ENCODE peak calls at places on chromosomes 16 and 17, in five cellular contexts. H, A, T, C and N are unnamed samples.

GRCh38 chr17:75689441-75689873 is 22.3 kb downstream of the SAP30BP start:
- DNase-seq in H (no peak), A (no peak), T (no peak), C (peak), N (no peak)

GRCh38 chr16:84554627-84555328 is 50.3 kb upstream of the MEAK7 start:
- DNase-seq in H (no peak), A (no peak), T (no peak), C (no peak), N (no peak)

GRCh38 chr17:17506181-17506741 is 10.1 kb upstream of the RASD1 start:
- DNase-seq in H (no peak), A (no peak), T (no peak), C (no peak), N (no peak)

GRCh38 chr17:80826955-80827645 is 164.5 kb upstream of the CHMP6 start:
- DNase-seq in H (peak), A (peak), T (peak), C (peak), N (no peak)

GRCh38 chr16:84844561-84845495 is 25.0 kb downstream of the CRISPLD2 start:
- DNase-seq in H (no peak), A (no peak), T (no peak), C (no peak), N (no peak)

GRCh38 chr17:66787914-66788313 is 47.0 kb upstream of the CACNG5 start:
- DNase-seq in H (no peak), A (no peak), T (no peak), C (no peak), N (no peak)

GRCh38 chr17:7440823-7441174 is 1.5 kb downstream of the FGF11 start:
- DNase-seq in H (no peak), A (no peak), T (no peak), C (peak), N (no peak)

GRCh38 chr16:63461248-63461841 is 1425.1 kb upstream of the CDH8 start:
- DNase-seq in H (peak), A (peak), T (no peak), C (peak), N (peak)

GRCh38 chr17:76714822-76715461 is 4.2 kb upstream of the MXRA7 start:
- DNase-seq in H (peak), A (peak), T (no peak), C (peak), N (peak)

GRCh38 chr17:77146882-77147281 is 6.1 kb downstream of the SEC14L1 start:
- DNase-seq in H (no peak), A (no peak), T (no peak), C (peak), N (peak)

GRCh38 chr16:9256196-9256595 is 164.8 kb downstream of the HAPSTR1 start:
- DNase-seq in H (no peak), A (no peak), T (no peak), C (peak), N (peak)

GRCh38 chr17:38455288-38455915 is 27.1 kb downstream of the ARHGAP23 start:
- DNase-seq in H (no peak), A (no peak), T (no peak), C (no peak), N (no peak)

GRCh38 chr17:76469076-76469990 is 1.9 kb downstream of the AANAT start:
- DNase-seq in H (no peak), A (no peak), T (no peak), C (no peak), N (no peak)

GRCh38 chr16:6827272-6827671 is 505.4 kb upstream of the RBFOX1 start:
- DNase-seq in H (no peak), A (no peak), T (no peak), C (no peak), N (no peak)

GRCh38 chr17:17526369-17526768 is 30.2 kb upstream of the RASD1 start:
- DNase-seq in H (no peak), A (no peak), T (no peak), C (peak), N (no peak)

GRCh38 chr17:40113961-40114272 is 7.9 kb upstream of the MSL1 start:
- DNase-seq in H (peak), A (peak), T (no peak), C (no peak), N (no peak)

GRCh38 chr17:1764274-1764673 is 2.4 kb downstream of the SERPINF1 start:
- DNase-seq in H (peak), A (peak), T (peak), C (peak), N (no peak)

GRCh38 chr17:61007980-61008379 is 330.3 kb downstream of the BCAS3 start:
- DNase-seq in H (no peak), A (no peak), T (no peak), C (peak), N (no peak)

GRCh38 chr17:13337864-13338371 is 263.8 kb downstream of the HS3ST3A1 start:
- DNase-seq in H (peak), A (peak), T (peak), C (peak), N (peak)

GRCh38 chr17:62778990-62779681 is 29.0 kb downstream of the MARCHF10 start:
- DNase-seq in H (peak), A (peak), T (peak), C (peak), N (no peak)

GRCh38 chr17:41354538-41354937 is 3.9 kb upstream of the KRT33A start:
- DNase-seq in H (no peak), A (no peak), T (no peak), C (no peak), N (no peak)

GRCh38 chr17:66304304-66305174 is 2.1 kb downstream of the PRKCA start:
- DNase-seq in H (peak), A (no peak), T (no peak), C (no peak), N (no peak)

GRCh38 chr16:23423496-23424049 is 29.4 kb downstream of the COG7 start:
- DNase-seq in H (peak), A (peak), T (peak), C (peak), N (no peak)

GRCh38 chr17:30336369-30337171 is 2.7 kb upstream of the TMIGD1 start:
- DNase-seq in H (peak), A (peak), T (peak), C (peak), N (peak)

GRCh38 chr17:73138541-73139138 is 26.2 kb upstream of the SSTR2 start:
- DNase-seq in H (no peak), A (no peak), T (no peak), C (peak), N (peak)

GRCh38 chr16:74760007-74760767 is 14.4 kb downstream of the FA2H start:
- DNase-seq in H (no peak), A (peak), T (no peak), C (no peak), N (no peak)

GRCh38 chr16:1427473-1428461 is 3.1 kb upstream of the PERCC1 start:
- DNase-seq in H (no peak), A (no peak), T (no peak), C (no peak), N (no peak)

GRCh38 chr16:49866533-49867155 is 10.7 kb upstream of the ZNF423 start:
- DNase-seq in H (no peak), A (no peak), T (no peak), C (no peak), N (peak)

GRCh38 chr17:59746849-59747445 is 39.5 kb downstream of the VMP1 start:
- DNase-seq in H (peak), A (peak), T (no peak), C (no peak), N (no peak)

GRCh38 chr16:1678500-1679098 is 520 bp downstream of the JPT2 start:
- DNase-seq in H (peak), A (peak), T (peak), C (peak), N (no peak)

GRCh38 chr17:1762906-1763829 is 1.3 kb downstream of the SERPINF1 start:
- DNase-seq in H (peak), A (peak), T (peak), C (no peak), N (no peak)

GRCh38 chr17:55601874-55602364 is 90.7 kb upstream of the SMIM36 start:
- DNase-seq in H (peak), A (peak), T (no peak), C (peak), N (peak)

GRCh38 chr16:3774156-3774767 is 56.9 kb upstream of the TRAP1 start:
- DNase-seq in H (peak), A (peak), T (peak), C (peak), N (no peak)

GRCh38 chr16:89422527-89422904 is 67.8 kb downstream of the ANKRD11 start:
- DNase-seq in H (peak), A (peak), T (no peak), C (no peak), N (no peak)

GRCh38 chr17:30091771-30092170 is 24.8 kb upstream of the NSRP1 start:
- DNase-seq in H (peak), A (peak), T (peak), C (no peak), N (no peak)

GRCh38 chr16:79988721-79989220 is 388.2 kb upstream of the MAF start:
- DNase-seq in H (no peak), A (no peak), T (no peak), C (no peak), N (no peak)

DNA sequence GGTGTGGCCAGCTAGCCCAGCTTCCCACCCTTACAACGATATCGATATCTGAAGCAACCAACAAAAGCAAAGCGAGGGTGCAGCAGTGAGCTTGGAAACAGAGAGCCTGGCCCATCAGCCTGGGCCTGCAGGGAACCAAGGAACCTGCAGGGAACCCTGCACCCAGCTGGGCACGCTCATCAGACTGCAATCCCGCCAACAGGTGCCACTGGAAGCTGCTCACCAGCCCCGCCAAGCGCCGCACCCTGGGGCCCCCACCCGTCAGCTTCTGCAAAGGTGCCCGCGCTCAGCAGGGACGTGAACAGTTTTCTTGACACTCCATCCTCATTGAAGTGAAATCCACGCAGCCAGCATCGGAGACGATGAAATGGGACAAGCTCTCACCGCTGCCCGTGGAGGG is 250.7 kb downstream of the RBFOX3 start:
- DNase-seq in H (no peak), A (no peak), T (no peak), C (no peak), N (no peak)
- TF ChIP-seq CTCF in H (no peak), A (no peak), T (no peak), C (no peak), N (no peak)

GRCh38 chr16:67227567-67227921 is 614 bp downstream of the TMEM208 start:
- DNase-seq in H (no peak), A (no peak), T (no peak), C (no peak), N (no peak)
- TF ChIP-seq CTCF in H (no peak), A (no peak), T (no peak), C (no peak), N (no peak)

DNA sequence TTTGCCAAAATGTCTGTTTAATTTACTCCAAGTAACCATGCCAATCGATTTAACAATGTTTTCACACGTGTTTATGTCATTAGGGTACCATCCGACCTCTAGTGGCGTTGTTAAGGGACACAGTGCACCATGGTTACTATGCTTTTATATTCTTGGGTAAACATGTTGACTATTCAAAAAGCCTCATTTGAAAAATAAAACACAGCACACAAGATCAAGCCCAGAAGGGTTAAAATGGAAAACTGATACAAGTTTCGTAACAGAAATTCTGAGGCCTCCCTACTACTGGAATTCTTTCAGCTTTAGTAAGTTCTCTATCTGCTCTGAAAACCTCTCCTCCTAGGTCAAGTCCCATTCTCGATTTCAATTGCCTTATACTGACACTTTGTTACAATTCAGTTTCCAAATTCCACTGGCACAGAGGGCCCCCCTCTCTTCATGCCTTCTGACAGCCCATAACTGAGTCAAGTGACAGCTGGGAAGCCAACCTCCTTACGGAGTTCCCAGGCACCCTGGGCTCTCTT is 2.1 kb downstream of the CFAP20 start:
- DNase-seq in H (peak), A (peak), T (peak), C (no peak), N (no peak)
- TF ChIP-seq CTCF in H (peak), A (peak), T (peak), C (peak), N (peak)

DNA sequence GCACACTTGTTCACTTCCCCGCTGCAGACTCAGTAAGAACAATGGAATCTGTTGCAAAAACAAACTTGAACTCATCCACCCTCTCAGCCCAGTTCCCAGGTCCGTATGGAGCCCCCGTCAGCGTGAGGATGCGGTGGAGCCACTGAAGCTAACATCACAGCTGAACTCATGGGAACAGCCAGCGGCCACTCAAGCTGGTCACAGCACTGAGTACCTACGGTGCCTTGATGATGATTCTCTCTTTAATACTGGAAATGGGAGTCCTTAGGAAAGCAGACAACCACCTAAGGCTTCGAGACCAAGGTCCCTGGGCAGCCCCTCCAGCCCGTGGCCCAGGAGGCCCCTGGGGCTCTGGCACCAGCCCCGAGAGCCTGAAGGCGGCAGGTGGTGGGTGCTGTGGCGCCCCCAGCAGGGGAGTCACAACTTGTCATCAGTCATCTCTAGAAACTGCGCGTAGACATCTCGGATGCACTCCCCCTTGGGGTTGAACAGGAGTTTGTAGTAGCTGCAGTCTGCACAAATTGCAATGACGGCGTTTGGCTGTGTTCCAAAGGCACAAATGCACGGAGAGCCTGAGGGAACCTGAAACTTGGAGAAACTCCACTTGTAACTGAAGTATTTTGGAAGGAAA is 31.0 kb upstream of the RHOT1 start:
- DNase-seq in H (peak), A (peak), T (peak), C (peak), N (no peak)
- TF ChIP-seq CTCF in H (peak), A (peak), T (no peak), C (peak), N (no peak)

GRCh38 chr16:55914383-55914782 is 39.2 kb upstream of the CES5A start:
- DNase-seq in H (no peak), A (no peak), T (no peak), C (no peak), N (no peak)
- TF ChIP-seq CTCF in H (no peak), A (no peak), T (no peak), C (no peak), N (no peak)

GRCh38 chr16:17375388-17376304 is 95.1 kb downstream of the XYLT1 start:
- DNase-seq in H (no peak), A (no peak), T (no peak), C (no peak), N (no peak)
- TF ChIP-seq CTCF in H (no peak), A (no peak), T (no peak), C (no peak), N (no peak)

GRCh38 chr17:45172541-45173286 is 11.0 kb downstream of the HEXIM2 start:
- DNase-seq in H (peak), A (peak), T (peak), C (peak), N (peak)
- TF ChIP-seq CTCF in H (no peak), A (no peak), T (no peak), C (no peak), N (no peak)